ENCODE peak calls at places on chromosomes 1 and 21, in seven cellular contexts. D, O, L, W, Q, M and I are unnamed samples.

GRCh38 chr1:174626031-174627020 is 178.6 kb downstream of the GPR52 start:
- DNase-seq in D (no peak), O (no peak), L (no peak), W (peak), Q (no peak), M (no peak), I (no peak)

GRCh38 chr1:108570998-108571401 is 11.1 kb downstream of the EEIG2 start:
- DNase-seq in D (no peak), O (no peak), L (no peak), W (no peak), Q (no peak), M (no peak), I (no peak)

GRCh38 chr1:205976708-205977107 is 26.5 kb downstream of the RAB7B start:
- DNase-seq in D (no peak), O (no peak), L (no peak), W (no peak), Q (no peak), M (no peak), I (peak)

GRCh38 chr1:16076003-16076870 is 2.8 kb upstream of the FAM131C start:
- DNase-seq in D (no peak), O (no peak), L (peak), W (peak), Q (no peak), M (no peak), I (no peak)

GRCh38 chr1:28249013-28249870 is 10.1 kb upstream of the SESN2 start:
- DNase-seq in D (no peak), O (peak), L (no peak), W (no peak), Q (no peak), M (peak), I (peak)

GRCh38 chr1:200410566-200410878 is 686 bp upstream of the ZNF281 start:
- DNase-seq in D (no peak), O (no peak), L (no peak), W (no peak), Q (peak), M (no peak), I (no peak)

GRCh38 chr1:96842215-96842614 is 120.6 kb downstream of the PTBP2 start:
- DNase-seq in D (no peak), O (no peak), L (no peak), W (no peak), Q (no peak), M (no peak), I (no peak)

GRCh38 chr1:205353612-205354011 is 3.1 kb downstream of the KLHDC8A start:
- DNase-seq in D (no peak), O (no peak), L (no peak), W (no peak), Q (no peak), M (no peak), I (no peak)

GRCh38 chr21:14964658-14965057 is 100.1 kb downstream of the NRIP1 start:
- DNase-seq in D (no peak), O (no peak), L (no peak), W (no peak), Q (no peak), M (no peak), I (no peak)

GRCh38 chr1:2231667-2232254 is 3.6 kb downstream of the SKI start:
- DNase-seq in D (peak), O (peak), L (peak), W (no peak), Q (no peak), M (peak), I (no peak)

GRCh38 chr1:150874455-150875196 is 1.8 kb downstream of the ARNT start:
- DNase-seq in D (no peak), O (no peak), L (no peak), W (no peak), Q (no peak), M (no peak), I (no peak)

GRCh38 chr1:20486457-20487235 is 636 bp upstream of the CAMK2N1 start:
- DNase-seq in D (no peak), O (peak), L (peak), W (no peak), Q (no peak), M (peak), I (peak)

GRCh38 chr1:192550922-192551534 is 24.5 kb upstream of the RGS1 start:
- DNase-seq in D (no peak), O (no peak), L (no peak), W (no peak), Q (no peak), M (no peak), I (no peak)

GRCh38 chr1:203746281-203746680 is 18.7 kb upstream of the LAX1 start:
- DNase-seq in D (no peak), O (no peak), L (no peak), W (no peak), Q (no peak), M (no peak), I (no peak)

GRCh38 chr1:218546314-218546713 is 201.2 kb downstream of the TGFB2 start:
- DNase-seq in D (no peak), O (no peak), L (no peak), W (no peak), Q (no peak), M (no peak), I (no peak)

GRCh38 chr1:33274446-33274845 is 18.2 kb downstream of the ZNF362 start:
- DNase-seq in D (no peak), O (no peak), L (no peak), W (no peak), Q (no peak), M (no peak), I (no peak)

GRCh38 chr1:99559166-99559565 is 86.7 kb upstream of the PALMD start:
- DNase-seq in D (no peak), O (no peak), L (no peak), W (no peak), Q (no peak), M (no peak), I (no peak)

GRCh38 chr1:31504001-31504400 is 72.3 kb upstream of the TINAGL1 start:
- DNase-seq in D (no peak), O (no peak), L (no peak), W (no peak), Q (no peak), M (no peak), I (no peak)